ENCODE peak calls at places on chromosomes 13 and 19, in five cellular contexts. U is cardiac muscle cell; F is H9; Y is CD4-positive, alpha-beta T cell; S is heart right ventricle. T is an unnamed sample.

GRCh38 chr19:55467236-55468053 is 2.9 kb upstream of the C19orf85 start:
- DNase-seq in U (peak; percentile 91), S (peak; percentile 80), Y (peak; percentile 57), F (peak; percentile 67), T (no peak)

GRCh38 chr19:38831142-38831605 is 420 bp downstream of the ECH1 start:
- DNase-seq in F (peak; percentile 56), Y (no peak), U (peak; percentile 96), S (peak; percentile 75), T (no peak)

GRCh38 chr13:51585234-51585672 is 991 bp downstream of the WDFY2 start:
- DNase-seq in S (no peak), F (no peak), Y (no peak), U (peak; percentile 45), T (no peak)

GRCh38 chr19:48715276-48715675 is 4.2 kb downstream of the MAMSTR start:
- DNase-seq in F (no peak), U (no peak), S (no peak), Y (no peak), T (no peak)

GRCh38 chr19:46015080-46015960 is 7.5 kb downstream of the PGLYRP1 start:
- DNase-seq in F (peak; percentile 94), U (peak; percentile 46), S (peak; percentile 54), Y (peak; percentile 58), T (peak; percentile 74)

GRCh38 chr19:7366701-7367420 is 18.1 kb downstream of the ARHGEF18 start:
- DNase-seq in S (no peak), U (peak; percentile 59), F (no peak), Y (no peak), T (peak; percentile 60)

GRCh38 chr13:44306401-44307192 is 67.0 kb upstream of the SERP2 start:
- DNase-seq in F (peak; percentile 60), S (peak; percentile 49), Y (no peak), U (peak; percentile 95), T (peak; percentile 45)

GRCh38 chr13:65592757-65593156 is 1637.4 kb downstream of the PCDH9 start:
- DNase-seq in F (no peak), Y (no peak), S (no peak), U (peak; percentile 63), T (no peak)

GRCh38 chr19:6580313-6580712 is 10.6 kb downstream of the CD70 start:
- DNase-seq in U (peak; percentile 27), F (no peak), Y (no peak), S (no peak), T (no peak)

GRCh38 chr19:36748431-36749275 is 24.0 kb downstream of the ZNF850 start:
- DNase-seq in F (no peak), U (no peak), S (no peak), Y (no peak), T (no peak)

GRCh38 chr13:29480893-29481525 is 114.5 kb downstream of the SLC7A1 start:
- DNase-seq in F (no peak), Y (no peak), U (no peak), S (no peak), T (no peak)

GRCh38 chr19:31348416-31349159 is 648 bp downstream of the TSHZ3 start:
- DNase-seq in F (no peak), U (peak; percentile 43), Y (no peak), S (peak; percentile 36), T (peak; percentile 28)

GRCh38 chr13:112215871-112216270 is 148.9 kb downstream of the SOX1 start:
- DNase-seq in U (no peak), Y (no peak), S (no peak), F (no peak), T (no peak)

GRCh38 chr19:54245936-54246335 is 3.3 kb upstream of the LILRA6 start:
- DNase-seq in S (no peak), F (no peak), U (no peak), Y (no peak), T (no peak)

GRCh38 chr13:71864981-71865857 is 1.8 kb downstream of the DACH1 start:
- DNase-seq in U (peak; percentile 12), F (peak; percentile 41), S (peak; percentile 54), Y (no peak), T (peak; percentile 23)

GRCh38 chr13:20940083-20940482 is 37.5 kb upstream of the XPO4 start:
- DNase-seq in F (no peak), S (no peak), Y (no peak), U (peak; percentile 48), T (no peak)

GRCh38 chr19:38683393-38684077 is 36.1 kb downstream of the ACTN4 start:
- DNase-seq in S (no peak), F (peak; percentile 96), U (peak; percentile 92), Y (peak; percentile 33), T (peak; percentile 91)

GRCh38 chr19:7658219-7658686 is 10.6 kb upstream of the RETN start:
- DNase-seq in S (no peak), U (no peak), Y (no peak), F (no peak), T (no peak)

GRCh38 chr13:33125821-33126570 is 109.8 kb downstream of the KL start:
- DNase-seq in F (peak; percentile 61), Y (no peak), S (peak; percentile 41), U (peak; percentile 96), T (peak; percentile 86)

GRCh38 chr13:25654332-25654731 is 282.6 kb downstream of the ATP8A2 start:
- DNase-seq in U (no peak), S (no peak), F (no peak), Y (no peak), T (no peak)

GRCh38 chr13:20616059-20616797 is 49.3 kb downstream of the IFT88 start:
- DNase-seq in Y (no peak), F (no peak), S (no peak), U (peak; percentile 51), T (no peak)

GRCh38 chr13:112073245-112074138 is 6.5 kb downstream of the SOX1 start:
- DNase-seq in S (no peak), F (peak; percentile 83), Y (no peak), U (no peak), T (no peak)

GRCh38 chr13:36131215-36131930 is at the start of gene DCLK1:
- DNase-seq in Y (no peak), F (peak; percentile 76), U (peak; percentile 65), S (peak; percentile 79), T (peak; percentile 68)
- H3K27me3 ChIP-seq in Y (peaks cover 27% of the 10 kb centered on the region), F (peaks cover 16% of the 10 kb centered on the region), U (peaks cover 74% of the 10 kb centered on the region), S (no peaks in the 10 kb centered on the region), T (peaks cover 12% of the 10 kb centered on the region)

GRCh38 chr19:17420267-17420924 is 549 bp downstream of the MVB12A start:
- DNase-seq in U (peak; percentile 24), F (peak; percentile 59), Y (no peak), S (peak; percentile 44), T (no peak)
- H3K27ac ChIP-seq in U (peak overlapping the region; percentile 11), F (no peak overlapping the region), Y (no peak overlapping the region), S (peak overlapping the region; percentile 91), T (peak overlapping the region; percentile 81)

DNA sequence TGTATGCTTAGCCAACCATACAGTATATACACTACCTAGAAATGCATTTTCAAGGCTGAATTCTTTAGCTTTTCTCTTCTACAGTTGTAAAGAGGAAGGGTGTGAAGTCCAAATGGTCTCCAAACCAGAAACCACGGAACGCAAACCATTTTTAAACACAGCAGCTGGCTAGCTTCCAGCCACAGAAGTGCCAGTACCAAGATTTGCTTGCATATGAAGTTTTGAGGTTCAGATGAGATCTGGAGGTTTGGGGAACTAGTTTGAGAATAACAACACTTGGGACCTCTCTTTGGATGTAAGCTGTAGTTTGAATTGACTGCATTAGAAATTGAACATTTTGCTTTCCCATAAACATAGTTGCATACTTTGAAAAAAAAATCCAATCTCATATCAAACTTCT is 1243.5 kb downstream of the EFNB2 start:
- DNase-seq in F (no peak), Y (no peak), U (no peak), S (no peak), T (no peak)
- H3K27me3 ChIP-seq in F (no peaks in the 10 kb centered on the region), Y (no peaks in the 10 kb centered on the region), U (no peaks in the 10 kb centered on the region), S (no peaks in the 10 kb centered on the region), T (no peaks in the 10 kb centered on the region)

DNA sequence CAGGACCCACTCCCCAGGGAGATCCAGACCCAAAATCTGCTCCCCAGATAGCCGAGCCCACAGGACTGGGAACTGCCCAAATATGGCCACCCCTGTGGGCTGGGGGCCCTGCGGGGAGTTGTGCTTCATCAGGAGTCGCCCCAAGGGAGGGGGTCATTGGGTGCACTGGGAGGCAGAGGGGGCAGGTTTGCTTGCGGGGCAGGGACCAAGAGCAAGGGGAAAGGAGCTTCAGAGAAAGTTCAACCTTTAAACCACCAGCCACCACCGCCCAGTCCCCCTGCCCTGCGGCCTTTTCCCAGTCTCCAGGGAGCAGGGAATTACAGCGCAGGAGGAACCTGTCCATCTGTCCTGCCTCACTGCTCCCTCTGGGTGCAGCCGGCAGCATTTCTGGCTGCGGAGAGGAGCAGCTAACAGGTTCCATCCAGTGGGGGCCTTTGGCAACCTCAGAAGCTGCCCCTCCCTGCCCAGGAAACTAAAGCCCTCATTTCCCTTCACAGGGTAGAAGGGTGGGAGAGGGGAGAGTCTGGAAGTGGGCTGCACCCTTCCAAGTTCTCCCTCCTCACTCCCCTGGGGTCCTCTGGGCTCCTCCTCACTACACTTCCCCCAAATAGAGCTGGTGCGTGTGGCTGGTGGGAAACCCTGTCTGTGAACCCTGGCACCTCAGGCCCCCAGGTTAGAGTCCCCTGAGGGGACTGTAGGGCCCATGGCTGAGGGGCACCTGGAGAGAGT is 13.8 kb upstream of the ASF1B start:
- DNase-seq in F (no peak), S (no peak), Y (no peak), U (no peak), T (no peak)
- H3K27ac ChIP-seq in F (no peak overlapping the region), S (peak overlapping the region; percentile 86), Y (peak overlapping the region; percentile 84), U (peak overlapping the region; percentile 63), T (peak overlapping the region; percentile 80)

GRCh38 chr19:11267316-11268085 is 5.2 kb upstream of the DOCK6 start:
- DNase-seq in U (no peak), F (no peak), S (no peak), Y (no peak), T (no peak)
- H3K27me3 ChIP-seq in U (no peaks in the 10 kb centered on the region), F (no peaks in the 10 kb centered on the region), S (no peaks in the 10 kb centered on the region), Y (peaks cover 36% of the 10 kb centered on the region), T (no peaks in the 10 kb centered on the region)

GRCh38 chr19:12786149-12786870 is 5.0 kb upstream of the JUNB start:
- DNase-seq in U (no peak), F (no peak), S (peak; percentile 74), Y (no peak), T (no peak)

GRCh38 chr19:12788682-12789097 is 2.6 kb upstream of the JUNB start:
- DNase-seq in Y (no peak), U (peak; percentile 78), S (peak; percentile 84), F (peak; percentile 59), T (peak; percentile 71)

GRCh38 chr19:12788025-12788681 is 3.1 kb upstream of the JUNB start:
- DNase-seq in U (peak; percentile 25), Y (no peak), S (no peak), F (no peak), T (no peak)

GRCh38 chr19:12786950-12787349 is 4.3 kb upstream of the JUNB start:
- DNase-seq in S (no peak), Y (no peak), F (no peak), U (no peak), T (no peak)

GRCh38 chr19:12787458-12787857 is 3.8 kb upstream of the JUNB start:
- DNase-seq in Y (no peak), F (no peak), U (no peak), S (no peak), T (no peak)
- H3K27ac ChIP-seq in Y (peak overlapping the region; percentile 88), F (no peak overlapping the region), U (no peak overlapping the region), S (peak overlapping the region; percentile 99), T (no peak overlapping the region)

GRCh38 chr19:47433121-47433520 is 13.8 kb upstream of the MEIS3 start:
- DNase-seq in Y (no peak), F (no peak), S (no peak), U (peak; percentile 43), T (peak; percentile 49)

GRCh38 chr19:47432499-47432898 is 13.2 kb upstream of the MEIS3 start:
- DNase-seq in F (no peak), U (no peak), Y (no peak), S (no peak), T (no peak)

GRCh38 chr19:47435883-47436417 is 16.6 kb upstream of the MEIS3 start:
- DNase-seq in Y (no peak), U (no peak), S (no peak), F (no peak), T (no peak)

GRCh38 chr19:47435196-47435595 is 15.9 kb upstream of the MEIS3 start:
- DNase-seq in S (no peak), F (no peak), U (no peak), Y (no peak), T (no peak)

GRCh38 chr19:47434088-47434487 is 14.8 kb upstream of the MEIS3 start:
- DNase-seq in U (no peak), Y (no peak), S (no peak), F (no peak), T (no peak)
- H3K27me3 ChIP-seq in U (peaks cover 16% of the 10 kb centered on the region), Y (peaks cover 34% of the 10 kb centered on the region), S (peaks cover 71% of the 10 kb centered on the region), F (no peaks in the 10 kb centered on the region), T (no peaks in the 10 kb centered on the region)

T was measured in A673.